ENCODE peak calls at places on chromosomes 6 and 20, in four cellular contexts. H is choroid plexus epithelial cell; Q is stimulated activated CD8-positive, alpha-beta memory T cell treated with anti-CD3 and anti-CD28 coated beads, Interleukin-15, amount 100 ng/mL, for 24 hours; L is nephron progenitor cell. R is an unnamed sample.

GRCh38 chr6:82914511-82914910 is 151.1 kb downstream of the UBE3D start:
- DNase-seq in H (no peak), L (no peak), Q (no peak), R (no peak)

GRCh38 chr6:95383878-95384277 is 193.5 kb upstream of the MANEA start:
- DNase-seq in Q (no peak), H (no peak), L (no peak), R (no peak)

GRCh38 chr20:54514020-54514607 is 38.7 kb downstream of the DOK5 start:
- DNase-seq in L (no peak), Q (no peak), H (no peak), R (no peak)

GRCh38 chr6:3447005-3447404 is 9.8 kb downstream of the SLC22A23 start:
- DNase-seq in L (no peak), Q (no peak), H (no peak), R (no peak)

GRCh38 chr20:53382263-53382844 is 211.3 kb downstream of the ZNF217 start:
- DNase-seq in Q (no peak), L (no peak), H (no peak), R (no peak)

GRCh38 chr6:144899161-144899560 is 614.0 kb downstream of the UTRN start:
- DNase-seq in H (peak), L (no peak), Q (no peak), R (no peak)

GRCh38 chr20:13868331-13868730 is 83.5 kb downstream of the NDUFAF5 start:
- DNase-seq in L (no peak), H (peak), Q (no peak), R (no peak)

GRCh38 chr20:47300071-47300470 is 56.4 kb downstream of the ZMYND8 start:
- DNase-seq in H (peak), Q (no peak), L (no peak), R (no peak)